ENCODE peak calls at places on chromosomes 1 and 21, in ten cellular contexts. S is AG04450; L is activated T-helper 1 cell treated with anti-CD3 and anti-CD28 coated beads, Interleukin-2, amount 50 U/mL, for 16 hours; D is D341Med; K is pancreas; M is stimulated activated CD4-positive, alpha-beta T cell treated with anti-CD3 and anti-CD28 coated beads, TNF-alpha, amount 100 ng/mL, for 24 hours; E is lung; A is HCT116; Z is G401; B is stimulated activated CD8-positive, alpha-beta memory T cell treated with anti-CD3 and anti-CD28 coated beads, Interleukin-15, amount 100 ng/mL, for 24 hours. R is an unnamed sample.

GRCh38 chr1:178470411-178470960 is 26.3 kb downstream of the CLEC20A start:
- DNase-seq in S (no peak), L (no peak), D (no peak), K (no peak), M (no peak), E (no peak), A (no peak), Z (no peak), B (no peak), R (no peak)

GRCh38 chr1:224623743-224624333 is 7.7 kb downstream of the CNIH3 start:
- DNase-seq in S (peak), L (peak), D (no peak), K (no peak), M (peak), E (no peak), A (no peak), Z (no peak), B (no peak), R (no peak)

GRCh38 chr1:213374369-213374768 is 323.3 kb downstream of the RPS6KC1 start:
- DNase-seq in S (no peak), L (peak), D (peak), K (peak), M (peak), E (peak), A (peak), Z (peak), B (peak), R (peak)

GRCh38 chr1:1874901-1875300 is 16.0 kb downstream of the GNB1 start:
- DNase-seq in S (no peak), L (no peak), D (no peak), K (peak), M (no peak), E (no peak), A (no peak), Z (no peak), B (no peak), R (no peak)

GRCh38 chr1:224626042-224626441 is 9.9 kb downstream of the CNIH3 start:
- DNase-seq in S (no peak), L (no peak), D (no peak), K (no peak), M (no peak), E (no peak), A (no peak), Z (no peak), B (no peak), R (no peak)

GRCh38 chr1:10522324-10522860 is 47.6 kb downstream of the PEX14 start:
- DNase-seq in S (no peak), L (no peak), D (no peak), K (no peak), M (no peak), E (no peak), A (no peak), Z (no peak), B (no peak), R (no peak)

GRCh38 chr1:247113094-247113497 is 8.9 kb upstream of the ZNF669 start:
- DNase-seq in S (no peak), L (no peak), D (no peak), K (peak), M (no peak), E (no peak), A (no peak), Z (no peak), B (no peak), R (no peak)

GRCh38 chr1:116325922-116326321 is 47.1 kb upstream of the ATP1A1 start:
- DNase-seq in S (no peak), L (no peak), D (no peak), K (no peak), M (peak), E (no peak), A (no peak), Z (no peak), B (no peak), R (no peak)

GRCh38 chr21:35628331-35628730 is 432.0 kb downstream of the SETD4 start:
- DNase-seq in S (no peak), L (no peak), D (no peak), K (no peak), M (no peak), E (no peak), A (no peak), Z (no peak), B (no peak), R (no peak)

GRCh38 chr1:110151175-110151715 is 951 bp downstream of the SLC6A17 start:
- DNase-seq in S (no peak), L (no peak), D (no peak), K (no peak), M (no peak), E (no peak), A (no peak), Z (peak), B (no peak), R (no peak)

GRCh38 chr1:69567847-69568434 is at the start of gene LRRC7:
- DNase-seq in S (no peak), L (no peak), D (peak), K (peak), M (no peak), E (no peak), A (no peak), Z (no peak), B (no peak), R (peak)

GRCh38 chr21:40809673-40810072 is 37.3 kb downstream of the DSCAM start:
- DNase-seq in S (no peak), L (no peak), D (no peak), K (no peak), M (no peak), E (no peak), A (no peak), Z (no peak), B (no peak), R (peak)

GRCh38 chr1:15128520-15129313 is 24.8 kb upstream of the TMEM51 start:
- DNase-seq in S (no peak), L (peak), D (peak), K (peak), M (peak), E (peak), A (peak), Z (peak), B (peak), R (peak)

GRCh38 chr1:3924186-3924815 is 24.2 kb upstream of the C1orf174 start:
- DNase-seq in S (no peak), L (no peak), D (no peak), K (no peak), M (no peak), E (no peak), A (no peak), Z (no peak), B (no peak), R (peak)

GRCh38 chr1:201660931-201661822 is 122.2 kb downstream of the NAV1 start:
- DNase-seq in S (no peak), L (no peak), D (peak), K (no peak), M (no peak), E (no peak), A (no peak), Z (no peak), B (no peak), R (peak)

GRCh38 chr1:116956378-116956777 is 45.2 kb upstream of the CD101 start:
- DNase-seq in S (no peak), L (no peak), D (no peak), K (no peak), M (no peak), E (no peak), A (no peak), Z (no peak), B (no peak), R (no peak)

R was measured in WERI-Rb-1.